ENCODE peak calls at places on chromosomes 12 and 14, in seven cellular contexts. N, A, V, R, Y, M and T are unnamed samples.

GRCh38 chr12:108399514-108399913 is 60.4 kb upstream of the CMKLR1 start:
- DNase-seq in M (peak; percentile 37), Y (no peak), A (no peak), R (no peak), N (peak; percentile 42), V (no peak), T (no peak)

GRCh38 chr12:89474615-89475014 is 50.0 kb downstream of the GALNT4 start:
- DNase-seq in M (no peak), A (no peak), Y (no peak), V (no peak), N (no peak), R (peak; percentile 26), T (no peak)

GRCh38 chr14:86296173-86296572 is 766.2 kb downstream of the FLRT2 start:
- DNase-seq in R (no peak), A (peak; percentile 47), M (no peak), Y (no peak), V (no peak), N (no peak), T (no peak)

GRCh38 chr14:70886421-70887206 is 20.6 kb upstream of the PCNX1 start:
- DNase-seq in V (no peak), M (no peak), R (no peak), Y (no peak), A (no peak), N (no peak), T (peak; percentile 93)

GRCh38 chr14:20415723-20416622 is 2.7 kb upstream of the TEP1 start:
- DNase-seq in V (peak; percentile 69), A (peak; percentile 68), Y (peak; percentile 5), M (no peak), R (peak; percentile 76), N (peak; percentile 65), T (peak; percentile 79)

GRCh38 chr12:127998936-127999467 is 268.0 kb upstream of the TMEM132C start:
- DNase-seq in M (no peak), A (no peak), V (no peak), N (no peak), R (no peak), Y (no peak), T (no peak)

GRCh38 chr12:94650143-94651056 is at the start of gene TMCC3:
- DNase-seq in M (peak; percentile 65), Y (peak; percentile 3), V (peak; percentile 63), A (peak; percentile 42), R (peak; percentile 40), N (peak; percentile 81), T (peak; percentile 38)

GRCh38 chr12:104903648-104904423 is 54.3 kb downstream of the SLC41A2 start:
- DNase-seq in R (no peak), Y (no peak), N (no peak), V (no peak), A (no peak), M (no peak), T (no peak)

GRCh38 chr12:63816031-63816430 is 28.5 kb upstream of the SRGAP1 start:
- DNase-seq in A (peak; percentile 24), Y (no peak), V (no peak), M (no peak), R (no peak), N (no peak), T (peak; percentile 45)

GRCh38 chr14:77265561-77266335 is 5.3 kb downstream of the NGB start:
- DNase-seq in V (no peak), N (no peak), A (no peak), Y (no peak), R (no peak), M (no peak), T (no peak)

GRCh38 chr14:23056257-23056955 is 914 bp downstream of the CDH24 start:
- DNase-seq in N (peak; percentile 94), M (peak; percentile 61), Y (peak; percentile 66), A (peak; percentile 74), R (peak; percentile 75), V (peak; percentile 82), T (peak; percentile 77)

GRCh38 chr12:132275110-132275531 is 54.3 kb downstream of the GALNT9 start:
- DNase-seq in M (no peak), N (peak; percentile 97), V (peak; percentile 91), R (peak; percentile 78), Y (no peak), A (peak; percentile 72), T (no peak)

GRCh38 chr12:113241191-113242017 is 20.1 kb downstream of the TPCN1 start:
- DNase-seq in V (peak; percentile 85), M (no peak), N (peak; percentile 63), A (peak; percentile 92), Y (no peak), R (no peak), T (no peak)

GRCh38 chr14:64544607-64545312 is 4.2 kb downstream of the HSPA2 start:
- DNase-seq in Y (no peak), A (no peak), R (no peak), N (no peak), M (no peak), V (no peak), T (no peak)

GRCh38 chr14:53032838-53033390 is 82.1 kb upstream of the FERMT2 start:
- DNase-seq in R (no peak), V (no peak), Y (no peak), N (no peak), M (no peak), A (no peak), T (no peak)